ENCODE peak calls at places on chromosomes 5 and 9, in four cellular contexts. One of them, this sample, is unnamed.
A peak's percentile ranks its signal among the peaks of the same experiment; 100 is the strongest.

GRCh38 chr5:123094227-123094918 is 5.3 kb downstream of the PRDM6 start:
- DNase-seq in A549: no peak
- DNase-seq in K562: no peak
- DNase-seq in H1: no peak
- DNase-seq in this sample: no peak

GRCh38 chr9:114278881-114279570 is 43.9 kb upstream of the ORM1 start:
- DNase-seq in K562: no peak
- DNase-seq in A549: peak; percentile 85
- DNase-seq in H1: peak; percentile 28
- DNase-seq in this sample: no peak

GRCh38 chr9:93132287-93132927 is 1.6 kb downstream of the NINJ1 start:
- DNase-seq in K562: no peak
- DNase-seq in H1: no peak
- DNase-seq in A549: peak; percentile 54
- DNase-seq in this sample: no peak

GRCh38 chr5:149358294-149358651 is 427 bp downstream of the PCYOX1L start:
- DNase-seq in H1: no peak
- DNase-seq in K562: peak; percentile 49
- DNase-seq in A549: no peak
- DNase-seq in this sample: no peak

GRCh38 chr5:38666668-38667498 is 110.4 kb upstream of the LIFR start:
- DNase-seq in A549: peak; percentile 46
- DNase-seq in K562: peak; percentile 57
- DNase-seq in H1: peak; percentile 48
- DNase-seq in this sample: peak; percentile 25

GRCh38 chr5:69519285-69519684 is 26.7 kb downstream of the OCLN start:
- DNase-seq in A549: no peak
- DNase-seq in K562: no peak
- DNase-seq in H1: no peak
- DNase-seq in this sample: no peak

GRCh38 chr5:101390317-101390908 is 487.3 kb upstream of the ST8SIA4 start:
- DNase-seq in H1: no peak
- DNase-seq in A549: peak; percentile 80
- DNase-seq in K562: peak; percentile 21
- DNase-seq in this sample: peak; percentile 46

GRCh38 chr9:106954974-106955850 is 92.2 kb downstream of the ZNF462 start:
- DNase-seq in H1: no peak
- DNase-seq in A549: no peak
- DNase-seq in K562: no peak
- DNase-seq in this sample: no peak

GRCh38 chr5:4576161-4576748 is 563.9 kb upstream of the ADAMTS16 start:
- DNase-seq in H1: no peak
- DNase-seq in K562: no peak
- DNase-seq in A549: no peak
- DNase-seq in this sample: no peak

GRCh38 chr5:150070277-150070638 is 16.1 kb downstream of the CSF1R start:
- DNase-seq in K562: peak; percentile 24
- DNase-seq in A549: no peak
- DNase-seq in H1: no peak
- DNase-seq in this sample: peak; percentile 21

GRCh38 chr5:106862450-106863193 is 808.1 kb downstream of the EFNA5 start:
- DNase-seq in H1: no peak
- DNase-seq in K562: no peak
- DNase-seq in A549: peak; percentile 23
- DNase-seq in this sample: no peak

GRCh38 chr5:140214831-140215230 is 39.8 kb downstream of the CYSTM1 start:
- DNase-seq in A549: no peak
- DNase-seq in K562: no peak
- DNase-seq in H1: no peak
- DNase-seq in this sample: no peak

DNA sequence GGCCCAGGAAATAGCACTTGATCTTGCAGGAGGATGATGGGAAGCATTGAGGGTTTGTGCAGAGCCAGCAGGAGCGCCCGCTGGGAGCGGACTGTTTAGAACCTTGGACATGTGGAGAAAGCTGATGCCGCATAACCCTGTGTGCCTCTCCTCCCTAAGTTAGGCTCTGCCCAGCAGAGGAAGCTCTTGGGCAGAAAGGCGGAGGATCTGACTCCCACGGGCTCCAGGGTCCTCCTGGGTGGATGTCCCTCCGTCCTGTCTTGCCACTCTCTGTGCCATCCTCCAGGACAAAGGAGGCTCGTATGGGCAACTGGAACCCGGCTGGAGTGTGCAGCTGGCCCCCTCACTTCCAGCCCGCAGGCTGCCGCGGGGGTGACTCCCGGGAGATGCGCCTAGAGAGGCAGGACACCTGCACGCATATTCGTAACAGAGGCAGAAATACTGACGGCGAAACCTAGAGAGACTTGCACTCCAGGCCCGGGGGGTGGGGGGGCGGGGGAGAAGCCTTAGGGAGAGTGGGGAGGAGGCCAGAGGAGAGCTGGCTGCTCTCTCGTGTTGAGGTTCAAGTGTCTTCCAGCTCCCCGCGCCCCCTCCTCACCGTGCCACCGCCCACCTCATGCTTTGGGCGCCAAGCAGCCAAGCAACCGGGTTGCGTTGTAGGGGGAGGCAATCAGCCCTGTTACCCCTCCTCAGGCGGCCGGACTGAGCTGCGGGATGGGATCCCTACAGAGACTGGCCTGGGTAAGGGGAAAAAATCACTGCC is 5.4 kb upstream of the FOXE1 start:
- DNase-seq in K562: no peak
- DNase-seq in A549: no peak
- DNase-seq in H1: no peak
- DNase-seq in this sample: no peak
- TF ChIP-seq PHF8 in K562: no peak
- TF ChIP-seq PHF8 in A549: no peak
- TF ChIP-seq PHF8 in H1: no peak
- TF ChIP-seq PHF8 in this sample: no peak

GRCh38 chr5:81233080-81233634 is at the start of gene CKMT2:
- DNase-seq in A549: no peak
- DNase-seq in K562: peak; percentile 10
- DNase-seq in H1: peak; percentile 93
- DNase-seq in this sample: peak; percentile 33
- TF ChIP-seq PHF8 in A549: no peak
- TF ChIP-seq PHF8 in K562: no peak
- TF ChIP-seq PHF8 in H1: peak; percentile 62
- TF ChIP-seq PHF8 in this sample: peak; percentile 28

GRCh38 chr9:36988848-36989247 is 45.2 kb downstream of the PAX5 start:
- DNase-seq in A549: no peak
- DNase-seq in K562: no peak
- DNase-seq in H1: no peak
- DNase-seq in this sample: no peak
- TF ChIP-seq PHF8 in A549: no peak
- TF ChIP-seq PHF8 in K562: no peak
- TF ChIP-seq PHF8 in H1: no peak
- TF ChIP-seq PHF8 in this sample: no peak

GRCh38 chr9:16196206-16196605 is 643.4 kb downstream of the CCDC171 start:
- DNase-seq in H1: no peak
- DNase-seq in K562: no peak
- DNase-seq in A549: no peak
- DNase-seq in this sample: no peak

GRCh38 chr9:16197578-16198370 is 644.9 kb downstream of the CCDC171 start:
- DNase-seq in K562: no peak
- DNase-seq in A549: no peak
- DNase-seq in H1: no peak
- DNase-seq in this sample: no peak

GRCh38 chr9:16192403-16193017 is 639.7 kb downstream of the CCDC171 start:
- DNase-seq in K562: no peak
- DNase-seq in A549: peak; percentile 22
- DNase-seq in H1: no peak
- DNase-seq in this sample: no peak

GRCh38 chr9:16191237-16191636 is 638.4 kb downstream of the CCDC171 start:
- DNase-seq in A549: no peak
- DNase-seq in H1: no peak
- DNase-seq in K562: no peak
- DNase-seq in this sample: no peak

DNA sequence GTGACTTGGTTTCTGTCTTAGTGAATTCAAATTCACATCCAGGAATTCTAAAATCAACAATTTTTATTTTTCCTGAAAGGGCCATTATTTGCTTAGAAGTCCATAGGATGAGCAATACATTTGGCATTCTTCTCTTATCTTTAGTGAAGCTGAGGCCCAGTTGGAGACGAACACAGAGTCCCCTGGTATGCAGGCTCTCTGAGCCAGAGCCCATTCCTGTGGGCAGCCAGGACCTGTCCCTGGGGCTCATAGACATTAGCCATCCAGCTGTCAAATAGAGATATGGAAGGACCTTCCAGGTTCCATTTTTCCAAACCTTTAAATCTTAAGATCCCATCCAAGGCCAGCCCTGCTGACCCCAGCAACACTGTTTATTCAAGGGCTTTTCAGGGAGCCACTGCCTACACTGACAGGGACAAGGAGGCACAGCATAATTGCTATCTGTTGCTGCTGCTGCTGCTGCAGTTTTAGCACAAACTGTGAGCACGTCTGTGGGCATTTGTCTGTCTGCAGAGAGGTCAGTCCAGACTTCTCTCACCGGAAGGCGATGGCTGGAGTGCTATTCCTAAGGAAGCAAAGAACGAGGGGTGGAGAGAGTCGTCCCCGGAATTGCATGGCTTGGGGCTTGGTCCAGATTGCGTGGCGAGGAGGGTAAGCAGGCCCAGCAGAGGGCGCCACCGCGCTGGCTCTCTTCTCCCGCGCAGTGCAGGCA is 639.0 kb downstream of the CCDC171 start:
- DNase-seq in K562: peak; percentile 29
- DNase-seq in H1: peak; percentile 95
- DNase-seq in A549: peak; percentile 83
- DNase-seq in this sample: peak; percentile 2
- TF ChIP-seq PHF8 in K562: no peak
- TF ChIP-seq PHF8 in H1: no peak
- TF ChIP-seq PHF8 in A549: no peak
- TF ChIP-seq PHF8 in this sample: no peak

GRCh38 chr5:175862131-175863012 is 9.0 kb upstream of the CPLX2 start:
- DNase-seq in A549: peak; percentile 78
- DNase-seq in H1: no peak
- DNase-seq in K562: no peak
- DNase-seq in this sample: peak; percentile 73
- TF ChIP-seq PHF8 in A549: no peak
- TF ChIP-seq PHF8 in H1: no peak
- TF ChIP-seq PHF8 in K562: no peak
- TF ChIP-seq PHF8 in this sample: no peak